ENCODE peak calls at places on chromosomes 4 and X, in eight cellular contexts. I is A549; Y is ovary; O is PC-3; D is CD8-positive, alpha-beta T cell; W is AG04450; V is spleen; A is tibial artery. B is an unnamed sample.

GRCh38 chrX:96432647-96433046 is 252.0 kb upstream of the DIAPH2 start:
- DNase-seq in I (no peak), Y (no peak), O (no peak), D (no peak), W (no peak), V (no peak), A (no peak), B (no peak)

GRCh38 chr4:185811509-185812364 is at the start of gene SORBS2:
- DNase-seq in I (no peak), Y (peak), O (peak), D (no peak), W (no peak), V (peak), A (no peak), B (no peak)

GRCh38 chr4:79413032-79413431 is 5.0 kb upstream of the GK2 start:
- DNase-seq in I (no peak), Y (no peak), O (no peak), D (no peak), W (no peak), V (no peak), A (no peak), B (no peak)

GRCh38 chrX:86930419-86930818 is 587.2 kb upstream of the KLHL4 start:
- DNase-seq in I (no peak), Y (no peak), O (no peak), D (no peak), W (no peak), V (no peak), A (no peak), B (no peak)

GRCh38 chrX:69029696-69030245 is 135.5 kb downstream of the PJA1 start:
- DNase-seq in I (no peak), Y (no peak), O (no peak), D (no peak), W (no peak), V (no peak), A (no peak), B (no peak)

GRCh38 chr4:146222313-146222712 is 8.0 kb downstream of the REELD1 start:
- DNase-seq in I (no peak), Y (no peak), O (peak), D (no peak), W (no peak), V (no peak), A (no peak), B (no peak)

GRCh38 chr4:98261291-98262271 is at the start of gene RAP1GDS1:
- DNase-seq in I (peak), Y (peak), O (peak), D (no peak), W (peak), V (peak), A (peak), B (peak)

GRCh38 chrX:48956728-48957414 is 536 bp downstream of the OTUD5 start:
- DNase-seq in I (no peak), Y (peak), O (no peak), D (peak), W (no peak), V (peak), A (no peak), B (no peak)

GRCh38 chr4:152016325-152016665 is 255.5 kb upstream of the GATB start:
- DNase-seq in I (no peak), Y (no peak), O (no peak), D (no peak), W (no peak), V (no peak), A (no peak), B (no peak)

GRCh38 chrX:34901761-34902160 is 40.8 kb upstream of the FAM47B start:
- DNase-seq in I (no peak), Y (no peak), O (no peak), D (no peak), W (no peak), V (no peak), A (no peak), B (no peak)

GRCh38 chrX:46184749-46185148 is 360.5 kb downstream of the ZNF674 start:
- DNase-seq in I (no peak), Y (no peak), O (peak), D (no peak), W (no peak), V (no peak), A (no peak), B (no peak)

GRCh38 chr4:188822698-188823097 is 683.5 kb downstream of the TRIML1 start:
- DNase-seq in I (peak), Y (no peak), O (peak), D (no peak), W (no peak), V (no peak), A (no peak), B (no peak)

GRCh38 chrX:118459494-118459893 is 36.1 kb upstream of the DOCK11 start:
- DNase-seq in I (peak), Y (no peak), O (peak), D (no peak), W (no peak), V (no peak), A (no peak), B (no peak)

GRCh38 chr4:101042847-101043246 is 304.5 kb downstream of the PPP3CA start:
- DNase-seq in I (no peak), Y (no peak), O (no peak), D (no peak), W (no peak), V (no peak), A (no peak), B (no peak)

GRCh38 chr4:38675167-38676121 is 11.4 kb downstream of the KLF3 start:
- DNase-seq in I (peak), Y (peak), O (peak), D (peak), W (peak), V (no peak), A (peak), B (no peak)

GRCh38 chr4:8594097-8595038 is 1.8 kb downstream of the CPZ start:
- DNase-seq in I (peak), Y (peak), O (peak), D (no peak), W (peak), V (no peak), A (peak), B (no peak)

GRCh38 chrX:150329282-150329681 is 33.8 kb upstream of the MAMLD1 start:
- DNase-seq in I (no peak), Y (no peak), O (no peak), D (no peak), W (no peak), V (no peak), A (no peak), B (no peak)

GRCh38 chr4:104470770-104471169 is 23.9 kb downstream of the CXXC4 start:
- DNase-seq in I (no peak), Y (no peak), O (no peak), D (no peak), W (no peak), V (no peak), A (no peak), B (no peak)

GRCh38 chr4:16588651-16589050 is 309.8 kb downstream of the LDB2 start:
- DNase-seq in I (no peak), Y (no peak), O (peak), D (no peak), W (no peak), V (no peak), A (no peak), B (no peak)

GRCh38 chr4:153555730-153556440 is 89.7 kb downstream of the TMEM131L start:
- DNase-seq in I (no peak), Y (peak), O (peak), D (no peak), W (peak), V (no peak), A (peak), B (peak)

GRCh38 chrX:108165349-108166111 is 74.0 kb downstream of the ATG4A start:
- DNase-seq in I (peak), Y (no peak), O (peak), D (no peak), W (peak), V (no peak), A (no peak), B (no peak)

GRCh38 chr4:136121431-136121830 is 1410.9 kb downstream of the PCDH18 start:
- DNase-seq in I (no peak), Y (no peak), O (peak), D (no peak), W (no peak), V (no peak), A (no peak), B (no peak)

GRCh38 chr4:109302366-109303140 is at the start of gene COL25A1:
- DNase-seq in I (no peak), Y (peak), O (no peak), D (no peak), W (no peak), V (peak), A (peak), B (no peak)

GRCh38 chrX:40550069-40550468 is 30.7 kb upstream of the ATP6AP2 start:
- DNase-seq in I (no peak), Y (no peak), O (no peak), D (no peak), W (no peak), V (no peak), A (no peak), B (no peak)

GRCh38 chr4:148926861-148927260 is 484.6 kb upstream of the NR3C2 start:
- DNase-seq in I (no peak), Y (no peak), O (peak), D (no peak), W (peak), V (no peak), A (no peak), B (no peak)

GRCh38 chr4:48033825-48034413 is 17.3 kb downstream of the NIPAL1 start:
- DNase-seq in I (no peak), Y (no peak), O (peak), D (peak), W (no peak), V (no peak), A (no peak), B (no peak)

GRCh38 chrX:81121513-81122363 is 80.0 kb downstream of the HMGN5 start:
- DNase-seq in I (peak), Y (peak), O (peak), D (peak), W (peak), V (peak), A (peak), B (peak)

GRCh38 chr4:38160487-38161207 is 200.4 kb downstream of the PTTG2 start:
- DNase-seq in I (peak), Y (no peak), O (peak), D (no peak), W (peak), V (no peak), A (peak), B (peak)

GRCh38 chrX:139750390-139750789 is 42.4 kb upstream of the MCF2 start:
- DNase-seq in I (no peak), Y (no peak), O (no peak), D (no peak), W (no peak), V (no peak), A (no peak), B (no peak)

GRCh38 chrX:78165425-78165824 is 26.0 kb upstream of the TAF9B start:
- DNase-seq in I (no peak), Y (no peak), O (peak), D (no peak), W (no peak), V (no peak), A (no peak), B (no peak)

GRCh38 chr4:72312032-72312650 is 256.9 kb downstream of the ADAMTS3 start:
- DNase-seq in I (no peak), Y (peak), O (peak), D (no peak), W (peak), V (no peak), A (peak), B (peak)

GRCh38 chr4:183071222-183071621 is 27.8 kb upstream of the WWC2 start:
- DNase-seq in I (no peak), Y (no peak), O (no peak), D (no peak), W (no peak), V (no peak), A (no peak), B (no peak)

GRCh38 chr4:152515678-152516077 is 20.2 kb downstream of the FBXW7 start:
- DNase-seq in I (no peak), Y (no peak), O (peak), D (no peak), W (peak), V (no peak), A (no peak), B (no peak)

GRCh38 chrX:70755850-70756249 is 152.7 kb downstream of the TEX11 start:
- DNase-seq in I (no peak), Y (no peak), O (no peak), D (peak), W (no peak), V (peak), A (no peak), B (no peak)

GRCh38 chr4:185567828-185568442 is 32.6 kb upstream of the PDLIM3 start:
- DNase-seq in I (no peak), Y (peak), O (no peak), D (no peak), W (peak), V (no peak), A (peak), B (no peak)

GRCh38 chr4:31370866-31371465 is 650.8 kb downstream of the PCDH7 start:
- DNase-seq in I (peak), Y (no peak), O (peak), D (no peak), W (no peak), V (no peak), A (no peak), B (no peak)

GRCh38 chr4:99043346-99043745 is 45.2 kb downstream of the ADH5 start:
- DNase-seq in I (no peak), Y (no peak), O (no peak), D (no peak), W (no peak), V (no peak), A (no peak), B (no peak)

GRCh38 chr4:89438102-89438831 is 130.7 kb upstream of the GPRIN3 start:
- DNase-seq in I (peak), Y (no peak), O (peak), D (peak), W (no peak), V (peak), A (no peak), B (no peak)
- TF ChIP-seq CTCF in I (peak), Y (no peak), O (peak), D (peak), W (peak), V (peak), A (no peak), B (no peak)

GRCh38 chr4:103098331-103098730 is 1.3 kb downstream of the BDH2 start:
- DNase-seq in I (no peak), Y (no peak), O (no peak), D (no peak), W (no peak), V (no peak), A (no peak), B (no peak)
- H3K27ac ChIP-seq in I (no peak), Y (peak), O (no peak), D (no peak), W (no peak), V (peak), A (peak), B (peak)

GRCh38 chr4:122776916-122777315 is 44.4 kb downstream of the BBS12 start:
- DNase-seq in I (no peak), Y (no peak), O (no peak), D (no peak), W (no peak), V (no peak), A (no peak), B (no peak)

GRCh38 chr4:122775039-122775438 is 42.5 kb downstream of the BBS12 start:
- DNase-seq in I (no peak), Y (no peak), O (no peak), D (no peak), W (no peak), V (no peak), A (no peak), B (no peak)

GRCh38 chr4:122773021-122773420 is 40.5 kb downstream of the BBS12 start:
- DNase-seq in I (no peak), Y (no peak), O (no peak), D (no peak), W (no peak), V (no peak), A (no peak), B (no peak)

GRCh38 chr4:122777846-122778501 is 45.5 kb downstream of the BBS12 start:
- DNase-seq in I (no peak), Y (no peak), O (peak), D (no peak), W (no peak), V (no peak), A (no peak), B (no peak)

DNA sequence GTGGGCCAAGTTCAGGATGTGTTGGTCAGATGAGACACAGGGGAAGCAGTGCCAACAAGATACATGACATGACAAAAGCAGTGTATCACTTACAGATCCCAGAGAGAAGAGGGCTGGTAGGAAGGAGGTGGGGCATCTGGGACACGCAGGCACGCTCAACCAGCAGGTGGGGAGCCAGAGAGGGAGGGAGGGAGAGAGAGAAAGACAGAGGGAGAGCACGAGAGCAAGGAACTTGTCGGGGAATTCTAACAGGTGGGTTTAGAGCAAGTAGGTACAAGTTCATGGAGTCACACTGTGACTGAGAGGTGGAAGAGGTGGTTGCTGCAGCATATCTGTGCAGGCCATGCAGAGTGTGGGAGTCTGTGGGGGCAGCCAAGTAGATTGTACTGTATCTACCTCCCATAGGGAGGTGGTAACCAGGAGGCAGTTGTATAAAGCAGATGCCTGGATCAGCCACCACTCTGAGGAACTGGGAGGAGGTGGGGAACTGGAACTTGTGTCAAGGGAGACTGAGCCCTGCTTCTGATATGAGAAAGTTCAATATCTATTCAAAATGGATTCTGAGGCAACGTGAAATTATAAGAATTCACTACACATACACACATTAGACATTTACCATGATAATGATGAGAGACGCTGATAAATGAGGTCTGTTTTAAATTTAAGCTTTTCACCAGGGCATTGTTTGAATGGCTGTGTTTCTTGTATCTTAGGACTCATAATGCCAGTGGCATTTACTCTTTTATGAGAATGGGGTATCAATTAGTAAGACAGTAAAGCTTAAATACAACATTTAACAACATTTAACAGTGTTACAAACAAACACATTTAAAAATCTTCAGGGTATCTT is 43.7 kb downstream of the BBS12 start:
- DNase-seq in I (no peak), Y (no peak), O (no peak), D (no peak), W (no peak), V (no peak), A (no peak), B (no peak)
- TF ChIP-seq CTCF in I (no peak), Y (no peak), O (no peak), D (no peak), W (no peak), V (no peak), A (no peak), B (no peak)

DNA sequence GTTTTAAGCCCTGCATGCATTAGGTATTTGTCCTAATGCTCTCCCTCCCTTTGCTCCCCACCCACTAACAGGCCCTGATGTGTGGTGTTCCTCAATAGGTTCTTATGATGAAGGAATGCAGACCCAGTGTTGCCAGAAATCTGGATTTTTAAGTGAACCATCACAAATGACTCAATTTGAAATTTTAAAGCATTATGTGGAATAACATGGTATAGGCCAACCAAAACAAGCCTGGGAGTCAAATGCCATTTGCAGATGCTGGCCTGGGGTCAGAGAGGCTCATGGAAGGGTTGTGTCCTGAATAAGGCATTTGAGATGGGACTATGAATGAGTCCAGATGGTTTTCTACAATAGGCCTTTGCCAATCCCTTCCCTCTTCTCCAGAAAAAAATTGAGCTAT is 179.6 kb downstream of the SHROOM3 start:
- DNase-seq in I (no peak), Y (no peak), O (no peak), D (no peak), W (no peak), V (no peak), A (no peak), B (no peak)
- H3K27ac ChIP-seq in I (no peak), Y (no peak), O (no peak), D (no peak), W (no peak), V (no peak), A (peak), B (peak)

GRCh38 chr4:138177278-138177968 is 64.7 kb downstream of the SLC7A11 start:
- DNase-seq in I (no peak), Y (no peak), O (no peak), D (no peak), W (no peak), V (no peak), A (no peak), B (no peak)

GRCh38 chr4:138181288-138181687 is 60.9 kb downstream of the SLC7A11 start:
- DNase-seq in I (no peak), Y (no peak), O (no peak), D (no peak), W (no peak), V (no peak), A (no peak), B (no peak)

GRCh38 chr4:138178566-138178965 is 63.6 kb downstream of the SLC7A11 start:
- DNase-seq in I (no peak), Y (no peak), O (peak), D (no peak), W (no peak), V (no peak), A (no peak), B (no peak)

GRCh38 chr4:138175337-138175794 is 66.8 kb downstream of the SLC7A11 start:
- DNase-seq in I (no peak), Y (no peak), O (no peak), D (no peak), W (peak), V (no peak), A (no peak), B (no peak)
- TF ChIP-seq CTCF in I (no peak), Y (no peak), O (no peak), D (no peak), W (peak), V (no peak), A (no peak), B (no peak)

DNA sequence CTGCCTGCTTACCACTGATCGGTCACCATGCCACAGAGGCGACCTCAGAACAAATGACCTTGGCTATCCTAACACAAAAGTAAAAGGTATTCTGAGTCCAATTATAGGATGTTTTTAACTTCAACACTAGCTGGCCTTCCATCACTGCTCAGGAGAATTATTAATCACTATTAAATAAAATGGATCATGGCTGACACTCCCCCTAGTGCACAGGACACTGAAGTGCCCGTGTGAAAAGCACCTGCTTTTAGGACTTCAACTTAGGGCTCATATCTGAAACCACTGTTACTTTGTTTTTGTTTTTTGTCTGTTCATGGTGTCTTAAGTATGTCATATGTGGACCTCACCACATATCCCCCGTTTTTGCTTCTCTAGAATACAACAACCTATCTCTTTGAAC is 33.9 kb downstream of the STX18 start:
- DNase-seq in I (peak), Y (no peak), O (peak), D (no peak), W (no peak), V (no peak), A (no peak), B (no peak)
- H3K27ac ChIP-seq in I (no peak), Y (no peak), O (no peak), D (no peak), W (no peak), V (no peak), A (no peak), B (no peak)

GRCh38 chr4:66108898-66109297 is 438.6 kb upstream of the EPHA5 start:
- DNase-seq in I (no peak), Y (no peak), O (no peak), D (no peak), W (no peak), V (no peak), A (no peak), B (no peak)
- TF ChIP-seq CTCF in I (no peak), Y (no peak), O (peak), D (no peak), W (no peak), V (no peak), A (no peak), B (no peak)